ENCODE peak calls at places on chromosomes 13 and 19, in eight cellular contexts. H is Karpas-422; A is activated CD8-positive, alpha-beta memory T cell treated with anti-CD3 and anti-CD28 coated beads, Interleukin-2, amount 50 U/mL, for 4 hours; Z is Calu3; Q is stimulated activated CD4-positive, alpha-beta T cell treated with anti-CD3 and anti-CD28 coated beads, Interleukin-1b, Interleukin-23, amount 100 ng/mL, for 24 hours; Y is NCI-H2171 treated with DMSO at 0.1 percent for 48 hours; K is neural progenitor cell; X is heart right ventricle. O is an unnamed sample.

GRCh38 chr19:6362351-6362801 is 1.0 kb downstream of the CLPP start:
- DNase-seq in Q (no peak), K (no peak), Z (no peak), H (peak), Y (no peak), X (no peak), A (peak), O (no peak)

GRCh38 chr13:38688674-38689073 is 1.8 kb downstream of the FREM2 start:
- DNase-seq in Q (no peak), A (no peak), H (no peak), Y (no peak), Z (no peak), X (no peak), K (no peak), O (no peak)

GRCh38 chr19:36141039-36141914 is 1.4 kb downstream of the CAPNS1 start:
- DNase-seq in Z (peak), K (peak), H (peak), X (peak), Q (peak), A (peak), Y (peak), O (peak)

GRCh38 chr19:45100202-45100600 is 7.2 kb downstream of the PPP1R37 start:
- DNase-seq in A (no peak), Z (no peak), H (no peak), X (no peak), Q (no peak), Y (no peak), K (no peak), O (no peak)

GRCh38 chr19:33601583-33601982 is 20.2 kb upstream of the CHST8 start:
- DNase-seq in H (no peak), X (no peak), K (no peak), Z (no peak), Y (no peak), A (no peak), Q (no peak), O (no peak)

GRCh38 chr19:7337380-7338194 is 11.2 kb upstream of the ARHGEF18 start:
- DNase-seq in Q (no peak), X (no peak), Y (no peak), H (peak), K (no peak), Z (no peak), A (no peak), O (peak)

GRCh38 chr13:28754698-28755545 is 36.2 kb upstream of the SLC46A3 start:
- DNase-seq in K (no peak), A (no peak), H (no peak), Q (no peak), Z (no peak), X (peak), Y (no peak), O (no peak)

GRCh38 chr13:49499889-49500660 is 4.3 kb downstream of the PHF11 start:
- DNase-seq in Q (no peak), Z (no peak), A (no peak), H (no peak), Y (no peak), K (no peak), X (no peak), O (no peak)

GRCh38 chr19:45613926-45614725 is 12.1 kb upstream of the GPR4 start:
- DNase-seq in Y (no peak), X (no peak), Q (peak), Z (peak), A (no peak), H (no peak), K (no peak), O (peak)

GRCh38 chr19:39407644-39408391 is 1.2 kb downstream of the ZFP36 start:
- DNase-seq in Z (peak), K (peak), H (peak), X (peak), Y (no peak), A (peak), Q (no peak), O (peak)

GRCh38 chr19:16062789-16063188 is 13.5 kb upstream of the TPM4 start:
- DNase-seq in H (peak), K (peak), Y (peak), Z (peak), A (peak), Q (peak), X (peak), O (peak)

GRCh38 chr19:55278391-55279135 is 1.3 kb downstream of the HSPBP1 start:
- DNase-seq in H (no peak), Q (no peak), Z (no peak), Y (no peak), A (no peak), X (no peak), K (no peak), O (no peak)

GRCh38 chr13:42592915-42593718 is 19.2 kb downstream of the TNFSF11 start:
- DNase-seq in K (no peak), Y (no peak), A (no peak), X (no peak), Z (no peak), Q (no peak), H (no peak), O (no peak)

GRCh38 chr19:16295071-16295470 is 29.6 kb upstream of the KLF2 start:
- DNase-seq in Z (no peak), H (no peak), Q (no peak), K (no peak), X (no peak), Y (no peak), A (no peak), O (no peak)

GRCh38 chr13:66014757-66015156 is 1215.4 kb downstream of the PCDH9 start:
- DNase-seq in A (no peak), Q (no peak), X (no peak), K (no peak), H (no peak), Y (no peak), Z (no peak), O (no peak)

GRCh38 chr13:59088716-59089115 is 1075.0 kb downstream of the DIAPH3 start:
- DNase-seq in X (no peak), H (no peak), K (no peak), Y (no peak), Z (no peak), Q (no peak), A (no peak), O (no peak)

GRCh38 chr13:40252241-40252640 is 414.2 kb downstream of the FOXO1 start:
- DNase-seq in K (no peak), X (no peak), Q (no peak), H (no peak), A (no peak), Y (peak), Z (no peak), O (no peak)

O was measured in Peyer's patch.